ENCODE peak calls at places on chromosome 10, in four cellular contexts. E, B, T and O are unnamed samples.
A peak's percentile ranks its signal among the peaks of the same experiment; 100 is the strongest.

GRCh38 chr10:104318810-104319684 is 19.2 kb downstream of the ITPRIP start:
- DNase-seq in E (no peak), T (no peak), B (no peak), O (no peak)

GRCh38 chr10:121616291-121616690 is 18.0 kb upstream of the FGFR2 start:
- DNase-seq in E (no peak), B (no peak), T (no peak), O (no peak)

GRCh38 chr10:103636492-103636891 is 143.0 kb downstream of the NEURL1 start:
- DNase-seq in B (no peak), T (no peak), E (no peak), O (no peak)

GRCh38 chr10:85786401-85786899 is 580.1 kb downstream of the GRID1 start:
- DNase-seq in B (peak; percentile 4), E (no peak), T (no peak), O (no peak)

GRCh38 chr10:3622845-3623621 is 162.0 kb downstream of the KLF6 start:
- DNase-seq in T (no peak), B (no peak), E (peak; percentile 23), O (no peak)

GRCh38 chr10:116264296-116264695 is 8.7 kb downstream of the GFRA1 start:
- DNase-seq in E (no peak), T (no peak), B (no peak), O (no peak)

GRCh38 chr10:24488631-24489030 is 235.1 kb downstream of the ARHGAP21 start:
- DNase-seq in B (no peak), T (no peak), E (no peak), O (no peak)

GRCh38 chr10:119189811-119190282 is 11.2 kb upstream of the PRDX3 start:
- DNase-seq in E (peak; percentile 50), T (no peak), B (no peak), O (no peak)

GRCh38 chr10:103431902-103432301 is 20.3 kb downstream of the CALHM2 start:
- DNase-seq in E (no peak), B (no peak), T (no peak), O (no peak)

GRCh38 chr10:72318383-72319262 is 36.1 kb downstream of the DNAJB12 start:
- DNase-seq in T (no peak), E (no peak), B (no peak), O (no peak)

GRCh38 chr10:60139290-60139689 is 232.9 kb upstream of the CCDC6 start:
- DNase-seq in T (no peak), B (no peak), E (no peak), O (no peak)
- H3K4me3 ChIP-seq in T (no peak overlapping the region), B (no peak overlapping the region), E (no peak overlapping the region), O (no peak overlapping the region)

DNA sequence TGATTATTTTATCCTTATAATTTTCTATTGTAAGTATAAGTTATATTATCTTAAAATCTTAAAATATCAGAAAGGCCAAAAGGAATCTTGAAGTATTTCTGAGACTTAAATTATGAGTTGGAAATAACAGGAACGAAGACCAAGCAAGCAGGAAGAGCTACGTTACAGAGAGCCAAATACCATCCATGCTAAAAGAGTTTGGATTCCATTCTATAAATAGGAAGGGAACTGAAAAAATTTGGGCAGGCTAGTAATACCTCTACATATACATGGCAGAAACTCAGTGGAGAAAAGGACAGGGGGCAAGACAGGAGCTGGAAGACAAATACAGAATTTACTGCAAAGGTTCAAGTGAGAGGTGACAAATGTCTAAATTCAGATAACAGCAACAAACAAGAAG is 16.7 kb downstream of the ITGB1 start:
- DNase-seq in T (no peak), E (no peak), B (no peak), O (no peak)
- H3K36me3 ChIP-seq in T (no peaks in the 10 kb centered on the region), E (no peaks in the 10 kb centered on the region), B (no peaks in the 10 kb centered on the region), O (no peaks in the 10 kb centered on the region)

GRCh38 chr10:113080061-113080460 is 130.0 kb downstream of the TCF7L2 start:
- DNase-seq in E (no peak), B (no peak), T (no peak), O (no peak)
- H3K27me3 ChIP-seq in E (no peaks in the 10 kb centered on the region), B (no peaks in the 10 kb centered on the region), T (no peaks in the 10 kb centered on the region), O (peaks cover 2% of the 10 kb centered on the region)

DNA sequence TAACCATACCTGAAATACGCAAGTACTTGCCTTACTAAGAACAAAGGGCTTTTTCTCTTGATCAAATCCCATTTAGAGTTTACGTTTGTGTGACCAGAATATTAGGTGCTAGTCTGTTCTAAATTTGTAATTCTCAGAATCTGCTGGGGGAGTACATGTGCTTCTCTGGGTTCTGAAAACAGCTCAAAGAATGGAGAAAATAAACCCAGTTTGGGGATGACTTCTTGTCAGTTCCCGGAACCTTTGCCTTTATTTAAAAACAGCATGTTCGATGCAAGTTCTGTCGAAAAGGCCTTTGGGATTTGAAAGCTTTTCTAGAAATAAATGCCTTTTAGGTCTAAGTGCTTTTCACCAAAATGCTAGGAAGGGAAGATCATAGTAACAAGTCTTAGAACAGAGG is 147.0 kb downstream of the ARID5B start:
- DNase-seq in E (peak; percentile 32), B (no peak), T (no peak), O (no peak)
- H3K4me3 ChIP-seq in E (peak overlapping the region; percentile 72), B (no peak overlapping the region), T (peak overlapping the region; percentile 38), O (peak overlapping the region; percentile 69)

GRCh38 chr10:133292919-133293809 is 15.5 kb downstream of the TUBGCP2 start:
- DNase-seq in B (no peak), E (no peak), T (no peak), O (no peak)

GRCh38 chr10:133295426-133296320 is 13.0 kb downstream of the TUBGCP2 start:
- DNase-seq in E (no peak), B (no peak), T (no peak), O (no peak)

GRCh38 chr10:133297504-133297903 is 11.2 kb downstream of the TUBGCP2 start:
- DNase-seq in E (no peak), T (no peak), B (no peak), O (no peak)

GRCh38 chr10:133293810-133294119 is 14.9 kb downstream of the TUBGCP2 start:
- DNase-seq in T (no peak), E (no peak), B (no peak), O (no peak)

GRCh38 chr10:133294189-133294588 is 14.5 kb downstream of the TUBGCP2 start:
- DNase-seq in T (no peak), E (no peak), B (no peak), O (no peak)
- H3K36me3 ChIP-seq in T (peaks cover 89% of the 10 kb centered on the region), E (no peaks in the 10 kb centered on the region), B (no peaks in the 10 kb centered on the region), O (peaks cover 36% of the 10 kb centered on the region)

GRCh38 chr10:132880148-132880981 is 62.0 kb downstream of the CFAP46 start:
- DNase-seq in E (no peak), B (no peak), T (no peak), O (no peak)

GRCh38 chr10:132879408-132880147 is 62.8 kb downstream of the CFAP46 start:
- DNase-seq in E (no peak), B (no peak), T (no peak), O (no peak)

GRCh38 chr10:132877473-132877872 is 64.9 kb downstream of the CFAP46 start:
- DNase-seq in T (no peak), B (no peak), E (no peak), O (no peak)

GRCh38 chr10:132878091-132878729 is 64.2 kb downstream of the CFAP46 start:
- DNase-seq in T (no peak), B (no peak), E (no peak), O (no peak)

GRCh38 chr10:132878730-132879407 is 63.5 kb downstream of the CFAP46 start:
- DNase-seq in T (no peak), B (no peak), E (no peak), O (no peak)
- H3K27me3 ChIP-seq in T (no peaks in the 10 kb centered on the region), B (no peaks in the 10 kb centered on the region), E (peaks cover 45% of the 10 kb centered on the region), O (no peaks in the 10 kb centered on the region)

GRCh38 chr10:6649107-6649720 is 69.1 kb upstream of the PRKCQ start:
- DNase-seq in B (no peak), E (peak; percentile 4), T (no peak), O (no peak)
- H3K4me3 ChIP-seq in B (no peak overlapping the region), E (no peak overlapping the region), T (no peak overlapping the region), O (no peak overlapping the region)